ENCODE peak calls at places on chromosome 16, in four cellular contexts. I, Z, G and S are unnamed samples.

GRCh38 chr16:73214825-73215481 is 167.0 kb upstream of the ZFHX3 start:
- ATAC-seq in I (no peak), Z (no peak), G (peak; percentile 83), S (peak; percentile 56)

GRCh38 chr16:54462766-54463165 is 176.2 kb upstream of the IRX3 start:
- ATAC-seq in I (no peak), Z (no peak), G (no peak), S (no peak)

GRCh38 chr16:50473375-50473945 is 74.7 kb upstream of the NKD1 start:
- ATAC-seq in I (no peak), Z (peak; percentile 67), G (no peak), S (no peak)

GRCh38 chr16:47213761-47214440 is 70.2 kb upstream of the NETO2 start:
- ATAC-seq in I (no peak), Z (no peak), G (no peak), S (no peak)

GRCh38 chr16:25014500-25015147 is 545 bp downstream of the ARHGAP17 start:
- ATAC-seq in I (peak; percentile 55), Z (peak; percentile 71), G (peak; percentile 44), S (peak; percentile 50)

GRCh38 chr16:27127293-27127692 is 60.6 kb downstream of the C16orf82 start:
- ATAC-seq in I (no peak), Z (no peak), G (no peak), S (no peak)

GRCh38 chr16:89114159-89114981 is 20.7 kb downstream of the ACSF3 start:
- ATAC-seq in I (no peak), Z (no peak), G (no peak), S (no peak)

GRCh38 chr16:46972429-46972970 is 974 bp downstream of the DNAJA2 start:
- ATAC-seq in I (peak; percentile 32), Z (peak; percentile 27), G (no peak), S (no peak)

GRCh38 chr16:28297784-28298510 is 5.6 kb downstream of the SBK1 start:
- ATAC-seq in I (no peak), Z (peak; percentile 41), G (no peak), S (no peak)

GRCh38 chr16:85197611-85198566 is 85.6 kb upstream of the CIBAR2 start:
- ATAC-seq in I (peak; percentile 79), Z (no peak), G (no peak), S (no peak)

GRCh38 chr16:22641030-22641671 is 130.5 kb downstream of the NPIPB5 start:
- ATAC-seq in I (peak; percentile 27), Z (peak; percentile 51), G (no peak), S (no peak)

GRCh38 chr16:9978160-9978725 is 204.0 kb downstream of the GRIN2A start:
- ATAC-seq in I (no peak), Z (no peak), G (no peak), S (no peak)

GRCh38 chr16:82603784-82604411 is 22.9 kb upstream of the CDH13 start:
- ATAC-seq in I (peak; percentile 92), Z (no peak), G (no peak), S (no peak)

GRCh38 chr16:30064746-30065111 is 831 bp upstream of the ALDOA start:
- ATAC-seq in I (no peak), Z (no peak), G (peak; percentile 82), S (no peak)

GRCh38 chr16:27230562-27230991 is 27.3 kb downstream of the KDM8 start:
- ATAC-seq in I (peak; percentile 37), Z (no peak), G (no peak), S (no peak)

GRCh38 chr16:8886593-8887437 is 4.7 kb downstream of the LITAFD start:
- ATAC-seq in I (no peak), Z (no peak), G (no peak), S (no peak)

GRCh38 chr16:86292171-86292775 is 218.1 kb upstream of the FOXF1 start:
- ATAC-seq in I (no peak), Z (no peak), G (no peak), S (no peak)

GRCh38 chr16:31360296-31360695 is 5.3 kb downstream of the ITGAX start:
- ATAC-seq in I (no peak), Z (no peak), G (peak; percentile 17), S (no peak)

GRCh38 chr16:75250809-75251279 is 580 bp downstream of the BCAR1 start:
- ATAC-seq in I (peak; percentile 63), Z (peak; percentile 59), G (peak; percentile 58), S (peak; percentile 21)

GRCh38 chr16:73265124-73265838 is 217.4 kb upstream of the ZFHX3 start:
- ATAC-seq in I (no peak), Z (peak; percentile 49), G (no peak), S (no peak)

GRCh38 chr16:12896562-12896961 is 4.8 kb upstream of the SHISA9 start:
- ATAC-seq in I (peak; percentile 83), Z (peak; percentile 81), G (no peak), S (no peak)

GRCh38 chr16:20020083-20020482 is 53.6 kb downstream of the GPR139 start:
- ATAC-seq in I (no peak), Z (no peak), G (no peak), S (no peak)

GRCh38 chr16:81610144-81610842 is 165.7 kb downstream of the CMIP start:
- ATAC-seq in I (no peak), Z (peak; percentile 20), G (peak; percentile 88), S (peak; percentile 76)

GRCh38 chr16:14608111-14608566 is 21.9 kb downstream of the PARN start:
- ATAC-seq in I (no peak), Z (no peak), G (no peak), S (no peak)
- H3K4me3 ChIP-seq in I (no peak overlapping the region), Z (no peak overlapping the region), G (no peak overlapping the region), S (no peak overlapping the region)

GRCh38 chr16:2773188-2773968 is 3.7 kb downstream of the ELOB start:
- ATAC-seq in I (no peak), Z (no peak), G (no peak), S (no peak)
- TF ChIP-seq POLR2AphosphoS5 in I (no peak), Z (peak; percentile 2), G (no peak), S (no peak)

GRCh38 chr16:15641753-15642556 is 999 bp downstream of the MARF1 start:
- ATAC-seq in I (no peak), Z (peak; percentile 4), G (no peak), S (no peak)

GRCh38 chr16:15643453-15644305 is 725 bp upstream of the MARF1 start:
- ATAC-seq in I (peak; percentile 43), Z (peak; percentile 32), G (peak; percentile 83), S (peak; percentile 60)

GRCh38 chr16:15644306-15644961 is 1.5 kb upstream of the MARF1 start:
- ATAC-seq in I (peak; percentile 19), Z (no peak), G (no peak), S (no peak)

GRCh38 chr16:15640966-15641365 is 2.0 kb downstream of the MARF1 start:
- ATAC-seq in I (no peak), Z (no peak), G (no peak), S (no peak)

DNA sequence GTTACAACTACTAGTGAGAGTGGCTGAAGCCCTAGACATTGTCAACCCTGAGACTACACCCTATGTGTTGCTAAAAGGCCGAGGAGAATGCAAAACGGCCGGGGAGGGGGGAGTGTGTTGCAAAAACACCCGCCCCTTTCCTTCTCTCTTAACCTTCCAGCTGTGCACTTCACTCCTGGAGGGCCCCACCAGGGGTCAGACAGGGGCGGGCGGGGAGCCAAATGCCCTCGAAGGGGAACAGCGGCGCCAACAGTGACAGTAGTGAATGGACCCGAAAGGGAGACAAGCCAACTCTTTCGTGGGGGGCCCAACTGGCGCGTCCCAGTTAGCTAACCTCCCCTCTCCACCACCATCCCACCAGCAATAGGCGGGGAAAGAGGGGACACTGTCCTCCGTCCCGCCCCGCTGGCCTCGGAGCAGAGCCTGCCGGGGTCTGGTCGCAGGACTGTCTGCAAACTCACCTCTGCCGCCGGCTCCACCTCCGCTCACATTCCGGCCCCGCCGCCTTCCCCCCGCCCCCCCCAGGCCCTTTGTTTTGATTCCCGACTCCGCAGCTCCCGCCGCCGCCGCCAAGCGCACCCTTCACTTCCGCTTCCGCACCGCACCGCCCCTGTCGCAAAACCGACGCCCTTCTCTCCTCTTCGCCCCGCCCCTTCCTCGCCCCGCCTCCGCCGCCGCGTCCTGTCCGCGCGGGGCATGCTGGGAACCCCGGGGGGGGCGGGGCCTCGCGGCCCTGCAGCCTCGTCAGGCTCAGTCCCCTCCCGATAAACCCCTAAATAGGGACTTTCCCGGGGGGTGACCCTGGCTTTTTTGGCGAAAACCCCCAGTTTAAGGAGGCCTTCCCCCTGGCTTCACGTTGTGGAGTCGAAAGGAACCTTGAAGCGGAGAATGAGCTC is at the start of gene MARF1:
- ATAC-seq in I (peak; percentile 94), Z (peak; percentile 90), G (peak; percentile 99), S (peak; percentile 94)
- TF ChIP-seq EP300 in I (peak; percentile 67), Z (peak; percentile 48), G (no peak), S (no peak)

GRCh38 chr16:36336-36984 is 16.9 kb downstream of the POLR3K start:
- ATAC-seq in I (no peak), Z (no peak), G (no peak), S (no peak)

GRCh38 chr16:35011-35775 is 18.2 kb downstream of the POLR3K start:
- ATAC-seq in I (peak; percentile 66), Z (peak; percentile 16), G (peak; percentile 66), S (no peak)

GRCh38 chr16:35776-36305 is 17.6 kb downstream of the POLR3K start:
- ATAC-seq in I (peak; percentile 8), Z (no peak), G (no peak), S (no peak)

GRCh38 chr16:38941-39892 is 14.2 kb downstream of the POLR3K start:
- ATAC-seq in I (no peak), Z (no peak), G (peak; percentile 18), S (no peak)

DNA sequence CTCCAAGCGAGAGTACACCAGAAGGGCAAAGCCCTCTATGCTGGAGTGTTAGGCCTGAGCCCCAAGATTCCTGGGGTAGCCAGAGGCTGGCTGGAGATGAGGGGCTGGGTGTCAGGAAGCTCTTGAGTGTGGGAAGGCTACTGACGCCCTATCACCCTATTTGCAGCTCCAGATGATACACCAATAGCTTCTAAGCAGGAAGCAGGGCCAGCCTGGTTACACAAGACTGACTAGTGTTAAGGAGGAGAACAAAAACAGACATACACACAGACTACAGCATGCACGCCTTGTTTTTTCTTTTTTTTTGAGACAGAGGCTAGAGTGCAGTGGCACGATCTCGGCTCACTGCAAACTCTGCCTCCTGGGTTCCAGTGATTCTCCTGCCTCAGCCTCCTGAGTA is 15.9 kb downstream of the POLR3K start:
- ATAC-seq in I (no peak), Z (no peak), G (peak; percentile 27), S (no peak)
- H3K4me3 ChIP-seq in I (no peak overlapping the region), Z (no peak overlapping the region), G (no peak overlapping the region), S (no peak overlapping the region)